ENCODE peak calls at places on chromosomes 4 and X, in four cellular contexts. One of them, this sample, is unnamed.

GRCh38 chr4:17497890-17498523 is 13.9 kb downstream of the QDPR start:
- DNase-seq in A549: no peak
- DNase-seq in WTC11: no peak
- DNase-seq in HepG2: peak; percentile 75
- DNase-seq in this sample: no peak

GRCh38 chrX:41333744-41333993 is 293 bp upstream of the DDX3X start:
- DNase-seq in WTC11: no peak
- DNase-seq in HepG2: peak; percentile 75
- DNase-seq in A549: peak; percentile 64
- DNase-seq in this sample: no peak

GRCh38 chr4:113976937-113977855 is 2.3 kb downstream of the ARSJ start:
- DNase-seq in A549: no peak
- DNase-seq in HepG2: no peak
- DNase-seq in WTC11: no peak
- DNase-seq in this sample: no peak

GRCh38 chrX:154374361-154375155 is at the start of gene FLNA:
- DNase-seq in WTC11: peak; percentile 63
- DNase-seq in A549: no peak
- DNase-seq in HepG2: no peak
- DNase-seq in this sample: no peak

GRCh38 chrX:11787564-11787963 is 29.5 kb downstream of the MSL3 start:
- DNase-seq in WTC11: peak; percentile 85
- DNase-seq in A549: peak; percentile 43
- DNase-seq in HepG2: peak; percentile 43
- DNase-seq in this sample: peak; percentile 46

GRCh38 chr4:24547979-24548378 is 36.4 kb downstream of the DHX15 start:
- DNase-seq in A549: no peak
- DNase-seq in WTC11: no peak
- DNase-seq in HepG2: no peak
- DNase-seq in this sample: no peak

GRCh38 chrX:106612403-106612789 is 618 bp downstream of the RADX start:
- DNase-seq in A549: no peak
- DNase-seq in WTC11: no peak
- DNase-seq in HepG2: peak; percentile 0
- DNase-seq in this sample: no peak

GRCh38 chr4:20248155-20248558 is 3.5 kb upstream of the SLIT2 start:
- DNase-seq in WTC11: no peak
- DNase-seq in A549: no peak
- DNase-seq in HepG2: peak; percentile 1
- DNase-seq in this sample: no peak

GRCh38 chrX:102950908-102951866 is 14.1 kb downstream of the RAB40AL start:
- DNase-seq in WTC11: peak; percentile 74
- DNase-seq in A549: peak; percentile 11
- DNase-seq in HepG2: peak; percentile 27
- DNase-seq in this sample: peak; percentile 47

GRCh38 chr4:89509708-89510269 is 202.2 kb upstream of the GPRIN3 start:
- DNase-seq in HepG2: no peak
- DNase-seq in WTC11: no peak
- DNase-seq in A549: no peak
- DNase-seq in this sample: no peak

GRCh38 chr4:54625391-54625790 is 32.4 kb upstream of the KIT start:
- DNase-seq in A549: no peak
- DNase-seq in HepG2: no peak
- DNase-seq in WTC11: no peak
- DNase-seq in this sample: no peak
- TF ChIP-seq HMGXB4 in A549: no peak
- TF ChIP-seq HMGXB4 in HepG2: no peak
- TF ChIP-seq HMGXB4 in WTC11: no peak
- TF ChIP-seq HMGXB4 in this sample: no peak

GRCh38 chrX:134658421-134658896 is at the start of gene PLAC1:
- DNase-seq in WTC11: no peak
- DNase-seq in HepG2: no peak
- DNase-seq in A549: no peak
- DNase-seq in this sample: no peak

GRCh38 chrX:134659761-134660160 is 1.5 kb upstream of the PLAC1 start:
- DNase-seq in A549: no peak
- DNase-seq in HepG2: no peak
- DNase-seq in WTC11: no peak
- DNase-seq in this sample: no peak

GRCh38 chrX:134658002-134658401 is 269 bp downstream of the PLAC1 start:
- DNase-seq in HepG2: no peak
- DNase-seq in WTC11: no peak
- DNase-seq in A549: no peak
- DNase-seq in this sample: no peak

GRCh38 chrX:134661295-134661694 is 3.0 kb upstream of the PLAC1 start:
- DNase-seq in HepG2: no peak
- DNase-seq in WTC11: no peak
- DNase-seq in A549: no peak
- DNase-seq in this sample: no peak

DNA sequence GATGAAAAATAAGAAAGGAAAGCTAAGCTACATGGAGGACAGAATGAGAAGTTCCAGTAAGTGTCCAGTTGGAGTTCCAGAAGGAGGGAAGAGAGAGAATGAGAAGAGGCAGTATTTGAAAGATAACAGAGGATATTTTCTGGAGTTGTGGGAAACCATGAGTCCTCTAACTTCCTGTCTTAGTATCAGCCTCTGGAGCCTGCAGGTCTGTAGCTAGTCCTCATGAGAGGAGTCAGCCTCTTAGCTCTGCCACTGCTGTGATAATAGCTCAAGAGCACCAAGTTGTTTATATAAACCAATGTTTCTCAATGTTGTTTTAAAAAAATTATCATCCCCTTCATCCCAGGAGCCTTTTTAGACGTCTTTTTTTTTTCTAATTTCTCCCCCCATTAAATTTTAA is 2.4 kb upstream of the PLAC1 start:
- DNase-seq in HepG2: no peak
- DNase-seq in A549: no peak
- DNase-seq in WTC11: no peak
- DNase-seq in this sample: no peak
- TF ChIP-seq HMGXB4 in HepG2: no peak
- TF ChIP-seq HMGXB4 in A549: no peak
- TF ChIP-seq HMGXB4 in WTC11: no peak
- TF ChIP-seq HMGXB4 in this sample: no peak

GRCh38 chr4:176422031-176422430 is 102.3 kb downstream of the SPCS3 start:
- DNase-seq in WTC11: no peak
- DNase-seq in HepG2: no peak
- DNase-seq in A549: no peak
- DNase-seq in this sample: no peak
- TF ChIP-seq HMGXB4 in WTC11: no peak
- TF ChIP-seq HMGXB4 in HepG2: no peak
- TF ChIP-seq HMGXB4 in A549: no peak
- TF ChIP-seq HMGXB4 in this sample: no peak

GRCh38 chr4:144970597-144970996 is 127.4 kb downstream of the ANAPC10 start:
- DNase-seq in A549: no peak
- DNase-seq in WTC11: no peak
- DNase-seq in HepG2: no peak
- DNase-seq in this sample: no peak

GRCh38 chr4:144967161-144967560 is 130.8 kb downstream of the ANAPC10 start:
- DNase-seq in HepG2: no peak
- DNase-seq in A549: no peak
- DNase-seq in WTC11: no peak
- DNase-seq in this sample: no peak

GRCh38 chr4:144969793-144970192 is 128.2 kb downstream of the ANAPC10 start:
- DNase-seq in HepG2: no peak
- DNase-seq in WTC11: no peak
- DNase-seq in A549: no peak
- DNase-seq in this sample: no peak

DNA sequence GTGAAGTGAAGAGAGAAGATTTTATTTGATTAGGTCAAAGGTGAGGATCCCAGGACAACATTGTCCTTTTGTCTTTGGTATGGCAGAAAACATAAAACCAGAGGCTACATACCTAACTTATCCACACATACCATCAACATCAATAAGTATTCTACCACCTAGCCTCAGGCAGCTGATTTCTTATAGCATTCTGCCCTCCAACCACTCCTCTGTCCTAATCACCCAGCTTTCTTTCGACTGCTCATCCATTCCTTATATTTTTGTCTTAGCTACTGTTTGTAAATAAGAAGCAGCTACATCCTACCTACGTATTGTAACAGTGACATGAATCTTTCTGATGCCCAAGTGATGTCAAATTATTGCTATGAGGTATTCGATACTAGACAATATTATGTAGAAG is 129.4 kb downstream of the ANAPC10 start:
- DNase-seq in A549: no peak
- DNase-seq in HepG2: no peak
- DNase-seq in WTC11: no peak
- DNase-seq in this sample: no peak
- TF ChIP-seq HMGXB4 in A549: no peak
- TF ChIP-seq HMGXB4 in HepG2: no peak
- TF ChIP-seq HMGXB4 in WTC11: no peak
- TF ChIP-seq HMGXB4 in this sample: no peak

DNA sequence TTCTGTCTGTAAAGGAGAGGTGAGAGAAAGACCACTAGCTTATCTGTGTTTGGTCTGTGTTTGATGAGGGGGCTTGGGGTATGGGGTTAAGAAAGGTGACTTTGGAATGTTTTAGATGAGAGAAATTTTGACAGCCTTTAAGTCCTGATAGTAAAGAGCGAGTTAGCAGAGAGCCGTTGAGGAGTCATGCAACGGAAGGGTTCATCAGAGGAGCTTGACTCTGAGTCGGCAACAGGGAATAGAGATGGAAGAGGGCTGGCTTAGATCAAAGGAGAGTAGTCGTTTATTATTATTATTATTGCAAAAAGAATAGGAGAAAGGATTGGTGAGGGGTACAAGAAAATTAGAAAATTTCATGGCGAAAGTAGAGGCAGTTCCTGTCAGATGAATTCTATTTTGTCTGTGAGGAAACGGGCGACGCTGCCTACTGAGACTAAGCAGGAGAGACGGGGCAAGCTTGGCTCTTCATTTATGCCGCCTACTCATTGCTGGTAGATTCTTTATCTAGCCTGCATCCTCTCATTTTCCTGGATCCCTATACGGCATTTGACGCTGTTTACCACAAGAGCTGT is 473 bp upstream of the VAMP7 start:
- DNase-seq in A549: no peak
- DNase-seq in HepG2: no peak
- DNase-seq in WTC11: no peak
- DNase-seq in this sample: peak; percentile 27
- TF ChIP-seq HMGXB4 in A549: no peak
- TF ChIP-seq HMGXB4 in HepG2: no peak
- TF ChIP-seq HMGXB4 in WTC11: no peak
- TF ChIP-seq HMGXB4 in this sample: no peak